ENCODE peak calls at places on chromosomes 3 and 15, in four cellular contexts. B is psoas muscle, Z is Peyer's patch, F is right lobe of liver. Y is an unnamed sample.

GRCh38 chr3:197354195-197355059 is 56.0 kb upstream of the DLG1 start:
- DNase-seq in B (peak), Z (peak), F (no peak), Y (no peak)

GRCh38 chr15:96058103-96058851 is 272.2 kb upstream of the NR2F2 start:
- DNase-seq in F (no peak), Z (no peak), B (no peak), Y (no peak)

GRCh38 chr15:60655252-60655651 is 176.3 kb upstream of the ICE2 start:
- DNase-seq in F (no peak), B (no peak), Z (no peak), Y (no peak)

GRCh38 chr3:195102609-195103467 is 168.1 kb downstream of the XXYLT1 start:
- DNase-seq in B (no peak), Z (peak), F (no peak), Y (no peak)

GRCh38 chr3:32455609-32456428 is 46.8 kb downstream of the CMTM6 start:
- DNase-seq in Z (peak), F (no peak), B (no peak), Y (no peak)

GRCh38 chr3:34276342-34276741 is 477.9 kb downstream of the PDCD6IP start:
- DNase-seq in F (no peak), Z (no peak), B (no peak), Y (no peak)

GRCh38 chr3:155154255-155154654 is 74.1 kb downstream of the MME start:
- DNase-seq in F (no peak), Z (no peak), B (no peak), Y (no peak)

GRCh38 chr3:20043398-20043797 is 3.2 kb downstream of the KAT2B start:
- DNase-seq in B (peak), Z (peak), F (peak), Y (no peak)

GRCh38 chr3:42802876-42803799 is 1.2 kb downstream of the HIGD1A start:
- DNase-seq in Z (no peak), F (no peak), B (no peak), Y (no peak)

GRCh38 chr3:36149447-36149865 is 230.8 kb upstream of the STAC start:
- DNase-seq in F (no peak), Z (no peak), B (no peak), Y (no peak)

GRCh38 chr3:113746955-113747718 is at the start of gene ATP6V1A:
- DNase-seq in Z (peak), B (peak), F (peak), Y (no peak)

GRCh38 chr15:57165992-57166391 is 210.3 kb upstream of the CGNL1 start:
- DNase-seq in B (no peak), Z (no peak), F (no peak), Y (no peak)

GRCh38 chr15:75712668-75713337 is at the start of gene CSPG4:
- DNase-seq in Z (no peak), B (peak), F (no peak), Y (no peak)

GRCh38 chr3:181103605-181104004 is 114.1 kb upstream of the DNAJC19 start:
- DNase-seq in F (no peak), B (no peak), Z (no peak), Y (no peak)

GRCh38 chr3:87674397-87675161 is 384.2 kb downstream of the CGGBP1 start:
- DNase-seq in Z (no peak), B (no peak), F (no peak), Y (no peak)

GRCh38 chr15:59751552-59752413 is 62.7 kb upstream of the BNIP2 start:
- DNase-seq in F (no peak), B (no peak), Z (no peak), Y (no peak)

GRCh38 chr3:194364652-194365434 is 4.7 kb downstream of the LRRC15 start:
- DNase-seq in Z (no peak), B (peak), F (no peak), Y (no peak)

GRCh38 chr3:100833483-100833882 is 124.2 kb downstream of the TFG start:
- DNase-seq in F (no peak), Z (no peak), B (no peak), Y (no peak)

GRCh38 chr3:32195995-32196540 is 42.4 kb upstream of the CMTM8 start:
- DNase-seq in B (no peak), Z (no peak), F (no peak), Y (no peak)

GRCh38 chr15:28989896-28990295 is 104.1 kb downstream of the APBA2 start:
- DNase-seq in F (no peak), Z (no peak), B (no peak), Y (no peak)

GRCh38 chr3:112047264-112047663 is 12.7 kb downstream of the TMPRSS7 start:
- DNase-seq in B (no peak), F (no peak), Z (no peak), Y (no peak)

GRCh38 chr3:106797461-106797860 is 579.8 kb upstream of the CCDC54 start:
- DNase-seq in F (no peak), Z (no peak), B (no peak), Y (no peak)

GRCh38 chr15:73928971-73929627 is 2.8 kb downstream of the LOXL1 start:
- DNase-seq in B (peak), F (no peak), Z (no peak), Y (no peak)

GRCh38 chr15:80991446-80991845 is 1.8 kb upstream of the MESD start:
- DNase-seq in B (peak), F (no peak), Z (peak), Y (peak)

GRCh38 chr3:126528800-126529541 is 5.0 kb downstream of the CHST13 start:
- DNase-seq in B (peak), F (peak), Z (no peak), Y (no peak)

GRCh38 chr3:76715426-76715825 is 324.5 kb upstream of the ROBO2 start:
- DNase-seq in B (no peak), F (no peak), Z (no peak), Y (no peak)

GRCh38 chr3:142275856-142276255 is 50.5 kb upstream of the GK5 start:
- DNase-seq in Z (no peak), B (no peak), F (no peak), Y (no peak)

GRCh38 chr15:89732451-89733172 is 18.4 kb downstream of the MESP1 start:
- DNase-seq in F (no peak), Z (no peak), B (no peak), Y (peak)

DNA sequence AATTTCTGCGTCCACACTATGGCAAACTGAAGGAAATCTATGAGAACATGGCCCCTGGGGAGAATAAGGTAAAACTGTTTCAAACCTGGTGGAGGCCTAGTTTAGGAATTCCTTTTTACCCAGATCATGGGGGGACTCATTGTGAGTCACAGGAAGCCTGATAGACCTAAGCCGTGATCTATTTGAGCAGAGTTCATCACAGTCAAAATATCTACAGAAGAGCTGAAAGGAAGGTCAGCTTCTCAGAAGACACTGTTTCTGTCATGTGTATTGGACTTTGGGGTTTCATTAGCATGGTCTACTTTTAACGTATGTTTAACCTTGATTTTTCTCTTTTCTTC is 1.3 kb downstream of the PSMD2 start:
- DNase-seq in B (no peak), F (no peak), Z (no peak), Y (no peak)
- H3K4me3 ChIP-seq in B (peak), F (no peak), Z (no peak), Y (peak)

DNA sequence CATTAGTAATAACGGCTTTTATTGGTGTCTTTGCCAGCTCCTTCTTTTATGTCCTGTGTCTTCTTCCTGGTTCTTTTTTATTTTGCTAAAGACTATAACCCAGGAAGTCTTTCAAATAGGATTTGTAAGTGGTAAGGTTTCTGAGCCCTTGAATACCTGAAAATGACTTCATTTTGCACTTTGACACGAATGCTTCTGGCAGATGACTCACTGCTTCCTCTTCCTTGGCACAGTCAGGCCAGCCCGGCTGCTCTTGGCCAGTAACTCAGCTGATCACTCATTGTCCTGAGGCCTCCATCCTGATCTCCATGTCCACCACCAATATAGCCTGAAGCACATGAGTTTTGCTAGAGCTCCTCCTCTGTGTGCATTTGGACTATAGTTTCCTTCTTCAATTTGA is 48.7 kb upstream of the NR2E3 start:
- DNase-seq in B (no peak), Z (peak), F (peak), Y (no peak)
- H3K4me3 ChIP-seq in B (no peak), Z (no peak), F (no peak), Y (no peak)

GRCh38 chr15:64137226-64137833 is 14.2 kb upstream of the SNX22 start:
- DNase-seq in B (no peak), Z (peak), F (no peak), Y (no peak)

GRCh38 chr15:64134322-64134829 is 17.2 kb upstream of the SNX22 start:
- DNase-seq in F (peak), Z (no peak), B (no peak), Y (no peak)

GRCh38 chr15:64141798-64142512 is 9.6 kb upstream of the SNX22 start:
- DNase-seq in F (no peak), Z (no peak), B (no peak), Y (no peak)

GRCh38 chr15:64143276-64143675 is 8.3 kb upstream of the SNX22 start:
- DNase-seq in Z (no peak), B (no peak), F (no peak), Y (no peak)

DNA sequence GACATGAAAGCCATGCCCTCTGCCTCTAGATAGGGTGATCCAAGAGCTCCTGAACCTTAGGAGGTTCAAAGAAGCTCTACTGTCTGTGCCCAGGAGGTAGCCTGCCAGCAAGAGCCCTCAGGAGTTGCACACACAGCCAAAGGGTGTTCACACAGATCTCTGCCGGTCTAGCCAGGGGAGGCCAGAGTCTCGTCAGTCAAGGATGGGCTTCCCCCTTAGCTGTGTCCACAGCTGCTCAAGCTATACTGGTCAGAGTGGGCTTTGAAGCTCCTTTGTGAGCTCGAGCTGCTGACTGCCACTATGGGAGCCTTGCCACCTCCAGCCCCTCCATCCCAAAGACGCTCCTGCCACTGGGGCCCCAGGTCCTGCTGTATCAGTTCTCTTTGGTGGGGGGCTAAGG is 13.0 kb upstream of the SNX22 start:
- DNase-seq in F (no peak), Z (no peak), B (no peak), Y (no peak)
- H3K4me3 ChIP-seq in F (no peak), Z (no peak), B (no peak), Y (no peak)

GRCh38 chr15:66737243-66738010 is 35.4 kb downstream of the SMAD6 start:
- DNase-seq in B (no peak), Z (no peak), F (peak), Y (no peak)

GRCh38 chr15:66738116-66738515 is 36.1 kb downstream of the SMAD6 start:
- DNase-seq in Z (no peak), B (no peak), F (peak), Y (no peak)

GRCh38 chr15:66733976-66734375 is 31.9 kb downstream of the SMAD6 start:
- DNase-seq in B (no peak), F (peak), Z (no peak), Y (no peak)

GRCh38 chr15:66735909-66736305 is 33.9 kb downstream of the SMAD6 start:
- DNase-seq in F (peak), Z (no peak), B (no peak), Y (no peak)

DNA sequence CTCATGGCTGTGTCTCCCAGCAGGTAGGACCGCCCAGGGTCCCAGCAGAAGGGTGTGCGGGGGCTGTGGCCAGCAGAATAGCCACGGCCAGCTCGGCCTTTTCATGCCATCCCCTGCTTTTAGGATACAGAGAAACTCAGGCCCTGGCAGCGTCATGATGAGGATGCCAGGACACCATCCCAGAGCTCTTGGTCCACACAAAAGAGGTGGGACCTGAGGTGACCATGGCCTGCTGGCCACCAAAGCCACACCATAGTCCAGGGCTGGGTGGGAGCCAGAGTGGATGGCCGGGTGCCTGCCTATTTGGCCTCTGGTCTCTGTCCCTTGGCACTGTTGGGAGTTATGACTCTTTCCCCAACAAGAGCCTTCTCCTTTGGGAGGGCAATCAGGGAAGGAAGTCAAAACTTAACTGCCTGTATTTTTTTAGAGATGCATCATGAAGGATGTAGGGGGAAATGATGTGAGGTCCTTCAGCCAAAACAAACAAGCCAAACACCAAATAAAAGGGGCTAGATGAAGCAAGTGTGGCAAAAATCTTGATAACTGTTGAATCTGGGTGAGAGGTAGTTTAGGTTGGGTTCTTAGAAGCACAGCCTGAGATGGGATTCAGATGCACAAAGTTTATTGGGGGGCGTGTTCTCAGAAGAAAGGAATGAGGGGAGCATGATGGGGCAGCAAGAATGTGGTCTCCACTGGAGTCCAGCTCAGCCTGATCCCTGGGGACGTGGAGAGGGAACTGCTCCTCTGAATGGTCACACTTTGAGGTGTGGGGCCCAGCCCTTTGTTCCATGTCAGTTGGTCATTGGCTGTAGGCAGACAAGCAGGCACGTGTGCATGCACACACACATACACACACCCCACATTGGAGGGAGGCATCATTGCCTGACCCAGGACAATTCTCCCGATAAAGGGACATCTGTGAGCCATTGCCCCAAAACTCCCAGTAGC is 33.2 kb downstream of the SMAD6 start:
- DNase-seq in B (no peak), F (peak), Z (no peak), Y (no peak)
- H3K4me3 ChIP-seq in B (no peak), F (no peak), Z (no peak), Y (peak)

GRCh38 chr3:13937131-13937530 is 57.3 kb upstream of the WNT7A start:
- DNase-seq in Z (no peak), F (no peak), B (no peak), Y (no peak)
- H3K4me3 ChIP-seq in Z (no peak), F (no peak), B (no peak), Y (no peak)

GRCh38 chr3:43998841-43999805 is 242.6 kb upstream of the TOPAZ1 start:
- DNase-seq in B (no peak), Z (peak), F (no peak), Y (no peak)
- H3K4me3 ChIP-seq in B (peak), Z (peak), F (no peak), Y (peak)

DNA sequence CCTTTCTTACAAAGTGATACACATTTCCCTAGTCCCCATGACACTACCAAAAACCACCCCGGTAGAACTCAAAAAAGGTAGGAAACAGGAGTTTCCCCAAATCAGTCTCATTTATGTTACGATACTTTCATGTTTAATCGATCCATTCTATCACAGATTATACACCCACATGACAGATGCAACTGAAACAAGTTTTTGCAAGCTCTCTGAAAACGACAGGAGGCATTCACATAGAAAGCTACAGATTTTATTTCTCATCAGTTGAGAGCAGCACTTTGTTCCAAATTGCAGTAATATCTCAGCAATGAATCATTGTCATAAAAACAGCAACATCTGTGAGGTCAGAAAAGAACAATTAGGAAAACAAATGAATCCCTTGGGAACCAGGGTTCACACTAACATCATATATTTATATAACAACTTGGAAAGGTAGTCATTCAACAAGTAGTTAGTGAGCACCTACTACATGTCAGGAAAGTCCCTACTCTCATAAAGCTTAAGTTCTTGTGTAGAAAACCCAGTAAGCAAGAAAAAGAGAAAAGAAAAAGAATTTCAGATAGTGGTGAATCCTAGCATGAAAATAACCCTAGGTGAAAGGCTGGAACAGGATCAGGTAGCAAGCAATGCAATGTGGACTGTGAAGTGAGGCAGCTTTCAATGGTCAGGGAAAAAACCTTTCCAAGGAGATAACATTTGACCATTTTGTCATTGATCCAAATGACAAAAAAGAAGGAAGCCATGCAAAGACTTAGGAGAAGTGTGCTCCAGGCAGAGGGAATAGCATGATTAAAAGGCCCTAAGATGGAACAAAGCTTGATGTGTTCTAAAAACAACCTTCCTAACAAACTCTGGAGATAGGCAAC is 8.3 kb downstream of the PLD1 start:
- DNase-seq in F (no peak), Z (no peak), B (no peak), Y (no peak)
- H3K4me3 ChIP-seq in F (no peak), Z (no peak), B (no peak), Y (no peak)

GRCh38 chr3:24834442-24834841 is 339.8 kb upstream of the THRB start:
- DNase-seq in F (no peak), B (no peak), Z (no peak), Y (no peak)
- H3K4me3 ChIP-seq in F (no peak), B (no peak), Z (no peak), Y (no peak)

GRCh38 chr3:171313702-171314101 is 146.5 kb downstream of the TNIK start:
- DNase-seq in B (no peak), F (no peak), Z (no peak), Y (no peak)

GRCh38 chr3:171309906-171310359 is 150.3 kb downstream of the TNIK start:
- DNase-seq in Z (no peak), F (no peak), B (no peak), Y (no peak)

GRCh38 chr3:171315101-171315500 is 145.1 kb downstream of the TNIK start:
- DNase-seq in Z (no peak), F (no peak), B (no peak), Y (no peak)

GRCh38 chr3:171314341-171314740 is 145.9 kb downstream of the TNIK start:
- DNase-seq in F (no peak), Z (no peak), B (no peak), Y (no peak)

GRCh38 chr3:171311784-171312183 is 148.4 kb downstream of the TNIK start:
- DNase-seq in Z (no peak), F (no peak), B (no peak), Y (no peak)
- H3K4me3 ChIP-seq in Z (no peak), F (no peak), B (no peak), Y (no peak)

GRCh38 chr3:47747558-47747957 is 34.1 kb downstream of the SMARCC1 start:
- DNase-seq in F (no peak), Z (no peak), B (no peak), Y (no peak)

GRCh38 chr3:47743855-47744254 is 37.8 kb downstream of the SMARCC1 start:
- DNase-seq in F (no peak), B (no peak), Z (no peak), Y (no peak)

GRCh38 chr3:47746264-47746663 is 35.4 kb downstream of the SMARCC1 start:
- DNase-seq in B (no peak), Z (no peak), F (no peak), Y (no peak)

GRCh38 chr3:47741925-47742324 is 39.8 kb downstream of the SMARCC1 start:
- DNase-seq in B (no peak), F (no peak), Z (no peak), Y (no peak)
- H3K4me3 ChIP-seq in B (no peak), F (no peak), Z (no peak), Y (no peak)